ENCODE peak calls at places on chromosomes 3 and 15, in five cellular contexts. H is psoas muscle, Z is thyroid gland, O is GM10248, K is lung. S is an unnamed sample.

GRCh38 chr15:52653451-52653964 is 25.7 kb downstream of the ATOSA start:
- DNase-seq in H (no peak), Z (no peak), O (no peak), K (no peak), S (peak; percentile 54)

GRCh38 chr3:15345608-15346137 is 13.3 kb upstream of the SH3BP5 start:
- DNase-seq in H (no peak), Z (no peak), O (peak; percentile 71), K (no peak), S (no peak)

GRCh38 chr3:53478166-53478830 is 16.1 kb upstream of the CACNA1D start:
- DNase-seq in H (no peak), Z (no peak), O (no peak), K (no peak), S (no peak)

GRCh38 chr3:72800869-72801268 is 47.4 kb downstream of the SHQ1 start:
- DNase-seq in H (no peak), Z (no peak), O (no peak), K (no peak), S (no peak)

GRCh38 chr3:123935830-123936229 is 25.2 kb downstream of the CCDC14 start:
- DNase-seq in H (no peak), Z (no peak), O (no peak), K (no peak), S (no peak)

GRCh38 chr3:184745526-184745925 is 33.7 kb upstream of the MAGEF1 start:
- DNase-seq in H (no peak), Z (no peak), O (no peak), K (no peak), S (no peak)

GRCh38 chr3:124995460-124995994 is 60.3 kb downstream of the HEG1 start:
- DNase-seq in H (peak; percentile 72), Z (peak; percentile 57), O (peak; percentile 75), K (peak; percentile 54), S (no peak)

GRCh38 chr3:54814224-54814623 is 113.6 kb downstream of the LRTM1 start:
- DNase-seq in H (no peak), Z (no peak), O (no peak), K (no peak), S (no peak)

GRCh38 chr3:68893600-68894239 is 38.6 kb downstream of the TAFA4 start:
- DNase-seq in H (no peak), Z (no peak), O (peak; percentile 22), K (no peak), S (peak; percentile 1)

GRCh38 chr3:110734524-110734923 is 337.1 kb upstream of the NECTIN3 start:
- DNase-seq in H (no peak), Z (no peak), O (no peak), K (no peak), S (no peak)

GRCh38 chr3:12822725-12823373 is 18.5 kb downstream of the RPL32 start:
- DNase-seq in H (no peak), Z (no peak), O (no peak), K (no peak), S (no peak)

GRCh38 chr3:151761581-151761980 is 27.9 kb downstream of the AADACL2 start:
- DNase-seq in H (no peak), Z (no peak), O (no peak), K (no peak), S (no peak)

GRCh38 chr3:192745150-192745549 is 17.8 kb upstream of the FGF12 start:
- DNase-seq in H (no peak), Z (no peak), O (no peak), K (no peak), S (no peak)

GRCh38 chr15:67508367-67508766 is 12.6 kb upstream of the C15orf61 start:
- DNase-seq in H (no peak), Z (no peak), O (no peak), K (no peak), S (no peak)

GRCh38 chr3:73215286-73215685 is 153.8 kb downstream of the EBLN2 start:
- DNase-seq in H (no peak), Z (no peak), O (no peak), K (no peak), S (no peak)

GRCh38 chr3:184325715-184326114 is 11.3 kb downstream of the EIF4G1 start:
- DNase-seq in H (no peak), Z (no peak), O (no peak), K (no peak), S (no peak)

GRCh38 chr3:149610351-149611105 is 47.3 kb downstream of the WWTR1 start:
- DNase-seq in H (no peak), Z (peak; percentile 29), O (no peak), K (no peak), S (no peak)

GRCh38 chr3:23170306-23170705 is 32.8 kb upstream of the UBE2E2 start:
- DNase-seq in H (no peak), Z (no peak), O (no peak), K (no peak), S (no peak)

GRCh38 chr3:56884387-56884786 is 82.6 kb upstream of the ARHGEF3 start:
- DNase-seq in H (no peak), Z (no peak), O (no peak), K (no peak), S (no peak)

GRCh38 chr15:87850916-87851315 is 405.6 kb downstream of the NTRK3 start:
- DNase-seq in H (no peak), Z (no peak), O (no peak), K (no peak), S (no peak)

GRCh38 chr3:7602297-7602696 is 741.4 kb downstream of the GRM7 start:
- DNase-seq in H (no peak), Z (no peak), O (no peak), K (no peak), S (no peak)

GRCh38 chr3:150488867-150489266 is 57.4 kb downstream of the SERP1 start:
- DNase-seq in H (no peak), Z (no peak), O (no peak), K (no peak), S (no peak)

GRCh38 chr15:71596672-71597071 is 213.7 kb upstream of the NR2E3 start:
- DNase-seq in H (peak; percentile 66), Z (peak; percentile 41), O (no peak), K (no peak), S (peak; percentile 45)

GRCh38 chr3:152197451-152197850 is 71.3 kb upstream of the MBNL1 start:
- DNase-seq in H (no peak), Z (no peak), O (no peak), K (no peak), S (no peak)

GRCh38 chr3:170007031-170007663 is 30.6 kb upstream of the GPR160 start:
- DNase-seq in H (no peak), Z (no peak), O (peak; percentile 62), K (peak; percentile 50), S (peak; percentile 15)

GRCh38 chr15:29139072-29139471 is 130.6 kb downstream of the NSMCE3 start:
- DNase-seq in H (peak; percentile 35), Z (no peak), O (no peak), K (no peak), S (no peak)

GRCh38 chr15:93033434-93034045 is 55.5 kb downstream of the RGMA start:
- DNase-seq in H (no peak), Z (no peak), O (peak; percentile 11), K (no peak), S (no peak)

GRCh38 chr3:41716391-41716910 is 245.5 kb downstream of the ULK4 start:
- DNase-seq in H (no peak), Z (no peak), O (no peak), K (no peak), S (no peak)
- TF ChIP-seq CTCF in H (no peak), Z (peak; percentile 47), O (no peak), K (no peak), S (peak; percentile 53)

DNA sequence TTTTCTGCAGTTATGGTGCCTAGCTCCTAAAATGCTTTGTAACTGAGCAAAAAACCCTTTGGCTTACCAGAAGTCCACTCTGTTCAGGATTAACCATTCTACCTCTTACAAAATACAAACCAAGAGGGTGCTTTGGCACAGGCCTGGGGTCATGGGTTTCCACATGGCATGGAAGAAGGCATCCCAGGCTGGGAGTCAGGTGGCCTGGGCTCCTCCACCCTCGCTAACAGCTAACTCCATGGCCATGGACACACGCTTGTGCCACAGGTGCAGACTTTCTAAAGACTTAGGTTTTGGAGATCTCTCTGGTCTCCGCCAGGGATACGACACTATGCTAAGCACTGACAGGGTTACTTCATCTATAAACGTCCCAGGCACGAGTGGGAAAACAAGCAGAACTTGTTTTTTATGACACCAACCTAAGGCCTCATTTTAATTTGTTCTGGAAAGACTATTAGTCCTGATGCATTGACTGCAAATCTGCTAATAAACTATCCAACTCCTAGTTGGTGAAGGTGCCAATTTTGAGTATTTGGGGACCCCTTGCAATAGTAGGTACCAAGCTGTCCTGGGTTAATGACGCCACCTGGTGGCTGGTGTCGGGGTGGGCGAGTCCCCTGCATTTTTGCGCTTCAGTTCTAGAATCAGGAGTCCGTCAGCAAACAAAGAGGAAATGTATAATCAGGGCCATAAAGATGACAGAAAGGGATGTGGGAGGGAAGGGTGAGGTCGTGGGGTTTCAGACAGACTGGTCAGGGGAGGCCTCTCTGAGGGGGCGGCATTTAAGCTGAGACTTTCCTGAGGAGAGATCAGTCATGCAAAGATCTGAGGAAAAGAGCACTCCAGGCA is 10.3 kb upstream of the ALDH1A3 start:
- DNase-seq in H (no peak), Z (no peak), O (no peak), K (no peak), S (no peak)
- TF ChIP-seq CTCF in H (no peak), Z (peak; percentile 15), O (no peak), K (no peak), S (peak; percentile 38)

DNA sequence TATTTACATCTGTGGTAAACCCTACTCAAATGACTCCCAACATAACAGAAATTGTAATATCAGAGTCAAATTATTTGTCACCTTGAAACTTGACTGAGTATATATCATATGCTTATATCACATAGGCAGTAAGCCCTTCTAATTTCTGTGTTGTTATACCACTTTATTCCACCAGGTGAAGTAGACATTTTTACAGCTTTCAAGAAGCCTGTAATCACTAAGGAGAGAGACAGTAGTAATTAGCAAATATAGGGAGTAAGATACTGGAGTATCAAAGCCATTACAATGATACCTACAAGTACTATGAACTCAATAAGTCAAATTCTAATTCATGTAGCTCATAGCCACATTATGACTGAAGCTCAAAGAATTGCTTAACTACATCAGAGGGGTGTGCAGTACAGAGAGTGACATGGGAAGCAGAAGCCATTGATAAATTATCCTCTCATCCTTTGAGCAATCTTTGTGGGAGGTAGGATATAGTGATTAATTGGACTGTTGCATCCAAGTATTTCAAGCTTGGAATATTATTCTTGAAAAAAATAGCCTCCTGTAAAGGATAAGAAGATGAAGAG is 1005.8 kb downstream of the ZPLD1 start:
- DNase-seq in H (no peak), Z (no peak), O (no peak), K (no peak), S (no peak)
- TF ChIP-seq CTCF in H (no peak), Z (peak; percentile 33), O (no peak), K (no peak), S (no peak)

GRCh38 chr3:126488886-126489569 is 13.3 kb upstream of the ZXDC start:
- DNase-seq in H (no peak), Z (no peak), O (no peak), K (no peak), S (no peak)

GRCh38 chr3:126485956-126486884 is 10.5 kb upstream of the ZXDC start:
- DNase-seq in H (peak; percentile 5), Z (no peak), O (no peak), K (no peak), S (no peak)

GRCh38 chr3:126490619-126491018 is 14.9 kb upstream of the ZXDC start:
- DNase-seq in H (no peak), Z (no peak), O (no peak), K (no peak), S (no peak)

GRCh38 chr3:126487151-126487771 is 11.6 kb upstream of the ZXDC start:
- DNase-seq in H (no peak), Z (no peak), O (no peak), K (no peak), S (no peak)

GRCh38 chr3:126488205-126488604 is 12.5 kb upstream of the ZXDC start:
- DNase-seq in H (no peak), Z (no peak), O (no peak), K (no peak), S (no peak)
- TF ChIP-seq CTCF in H (no peak), Z (no peak), O (no peak), K (no peak), S (no peak)

GRCh38 chr3:50675179-50676030 is 678 bp downstream of the DOCK3 start:
- DNase-seq in H (peak; percentile 64), Z (peak; percentile 79), O (peak; percentile 39), K (no peak), S (no peak)
- TF ChIP-seq CTCF in H (peak; percentile 47), Z (peak; percentile 87), O (peak; percentile 23), K (no peak), S (peak; percentile 2)

S was measured in AG09319.